ENCODE peak calls at places on chromosomes 11 and 22, in five cellular contexts. One of them, this sample, is unnamed.

GRCh38 chr11:130383363-130384168 is 44.8 kb downstream of the ADAMTS8 start:
- DNase-seq in neural progenitor cell: no peak
- DNase-seq in MM.1S: no peak
- DNase-seq in ovary: no peak
- DNase-seq in breast epithelium: no peak
- DNase-seq in this sample: peak

GRCh38 chr22:43337385-43337784 is 5.8 kb downstream of the SCUBE1 start:
- DNase-seq in neural progenitor cell: no peak
- DNase-seq in MM.1S: no peak
- DNase-seq in ovary: no peak
- DNase-seq in breast epithelium: no peak
- DNase-seq in this sample: no peak

GRCh38 chr11:9717719-9718118 is 53.8 kb downstream of the SWAP70 start:
- DNase-seq in neural progenitor cell: no peak
- DNase-seq in MM.1S: no peak
- DNase-seq in ovary: no peak
- DNase-seq in breast epithelium: no peak
- DNase-seq in this sample: no peak

GRCh38 chr11:60334005-60334620 is 7.1 kb downstream of the MS4A6E start:
- DNase-seq in neural progenitor cell: peak
- DNase-seq in MM.1S: peak
- DNase-seq in ovary: no peak
- DNase-seq in breast epithelium: no peak
- DNase-seq in this sample: peak

GRCh38 chr11:15128621-15129020 is 13.9 kb downstream of the INSC start:
- DNase-seq in neural progenitor cell: no peak
- DNase-seq in MM.1S: no peak
- DNase-seq in ovary: no peak
- DNase-seq in breast epithelium: no peak
- DNase-seq in this sample: no peak

GRCh38 chr11:9357041-9357440 is 27.4 kb upstream of the IPO7 start:
- DNase-seq in neural progenitor cell: no peak
- DNase-seq in MM.1S: no peak
- DNase-seq in ovary: no peak
- DNase-seq in breast epithelium: no peak
- DNase-seq in this sample: no peak

GRCh38 chr11:64582885-64583284 is 8.1 kb upstream of the SLC22A12 start:
- DNase-seq in neural progenitor cell: no peak
- DNase-seq in MM.1S: no peak
- DNase-seq in ovary: no peak
- DNase-seq in breast epithelium: no peak
- DNase-seq in this sample: no peak

GRCh38 chr22:45889539-45890350 is 87.2 kb downstream of the WNT7B start:
- DNase-seq in neural progenitor cell: peak
- DNase-seq in MM.1S: no peak
- DNase-seq in ovary: no peak
- DNase-seq in breast epithelium: no peak
- DNase-seq in this sample: no peak

GRCh38 chr11:15976433-15977045 is 379.8 kb downstream of the SOX6 start:
- DNase-seq in neural progenitor cell: no peak
- DNase-seq in MM.1S: no peak
- DNase-seq in ovary: no peak
- DNase-seq in breast epithelium: no peak
- DNase-seq in this sample: no peak

GRCh38 chr22:46381142-46381541 is 45.6 kb downstream of the TRMU start:
- DNase-seq in neural progenitor cell: no peak
- DNase-seq in MM.1S: no peak
- DNase-seq in ovary: no peak
- DNase-seq in breast epithelium: no peak
- DNase-seq in this sample: no peak

GRCh38 chr22:24502540-24502939 is 7.4 kb downstream of the UPB1 start:
- DNase-seq in neural progenitor cell: no peak
- DNase-seq in MM.1S: no peak
- DNase-seq in ovary: no peak
- DNase-seq in breast epithelium: no peak
- DNase-seq in this sample: no peak

GRCh38 chr11:26028294-26028954 is 303.5 kb upstream of the ANO3 start:
- DNase-seq in neural progenitor cell: no peak
- DNase-seq in MM.1S: no peak
- DNase-seq in ovary: no peak
- DNase-seq in breast epithelium: no peak
- DNase-seq in this sample: no peak

GRCh38 chr11:104219081-104219480 is 55.1 kb upstream of the PDGFD start:
- DNase-seq in neural progenitor cell: no peak
- DNase-seq in MM.1S: no peak
- DNase-seq in ovary: no peak
- DNase-seq in breast epithelium: no peak
- DNase-seq in this sample: peak

GRCh38 chr11:44880511-44880910 is 70.2 kb downstream of the TP53I11 start:
- DNase-seq in neural progenitor cell: no peak
- DNase-seq in MM.1S: no peak
- DNase-seq in ovary: no peak
- DNase-seq in breast epithelium: no peak
- DNase-seq in this sample: no peak

GRCh38 chr11:15774021-15774862 is 582.1 kb downstream of the SOX6 start:
- DNase-seq in neural progenitor cell: peak
- DNase-seq in MM.1S: no peak
- DNase-seq in ovary: no peak
- DNase-seq in breast epithelium: no peak
- DNase-seq in this sample: no peak

GRCh38 chr11:76655466-76656086 is 15.0 kb downstream of the LRRC32 start:
- DNase-seq in neural progenitor cell: no peak
- DNase-seq in MM.1S: no peak
- DNase-seq in ovary: peak
- DNase-seq in breast epithelium: no peak
- DNase-seq in this sample: no peak

GRCh38 chr11:28529540-28530410 is 421.6 kb downstream of the METTL15 start:
- DNase-seq in neural progenitor cell: peak
- DNase-seq in MM.1S: peak
- DNase-seq in ovary: no peak
- DNase-seq in breast epithelium: no peak
- DNase-seq in this sample: no peak

GRCh38 chr22:41914611-41915034 is 251 bp downstream of the SHISA8 start:
- DNase-seq in neural progenitor cell: peak
- DNase-seq in MM.1S: no peak
- DNase-seq in ovary: no peak
- DNase-seq in breast epithelium: no peak
- DNase-seq in this sample: no peak

GRCh38 chr11:68031136-68031459 is 617 bp downstream of the NDUFS8 start:
- DNase-seq in neural progenitor cell: no peak
- DNase-seq in MM.1S: no peak
- DNase-seq in ovary: no peak
- DNase-seq in breast epithelium: no peak
- DNase-seq in this sample: no peak

GRCh38 chr11:131817701-131818188 is 447.3 kb downstream of the NTM start:
- DNase-seq in neural progenitor cell: no peak
- DNase-seq in MM.1S: no peak
- DNase-seq in ovary: no peak
- DNase-seq in breast epithelium: no peak
- DNase-seq in this sample: no peak

DNA sequence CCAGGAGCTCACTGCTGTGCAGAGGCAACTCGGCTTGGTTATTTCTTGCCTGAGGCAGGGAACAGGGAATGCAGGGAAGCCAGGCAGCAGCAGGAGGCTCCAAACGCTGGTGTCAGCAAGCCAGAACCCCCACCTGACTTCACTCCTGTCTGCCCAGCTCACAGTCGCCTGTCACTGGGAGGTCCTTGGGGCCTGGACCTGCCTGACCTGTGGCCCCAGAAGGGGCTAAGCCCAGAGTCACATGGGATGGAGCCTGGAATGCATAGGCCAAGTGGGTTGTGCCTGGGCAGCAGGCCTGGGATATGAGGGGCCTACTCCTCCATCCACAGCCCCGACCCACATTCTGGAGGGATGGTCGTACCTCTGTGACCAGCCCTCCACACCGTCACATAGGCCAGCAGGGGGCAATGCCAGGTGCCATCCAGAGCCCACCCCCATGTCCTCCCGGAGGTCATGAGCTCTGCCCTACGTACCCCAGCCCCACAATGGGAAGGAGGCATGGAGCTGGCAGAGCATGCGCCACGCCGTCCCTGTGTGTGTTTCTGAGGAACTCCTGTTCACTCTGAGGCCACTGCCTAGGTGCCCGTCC is 5.2 kb downstream of the RASSF7 start:
- DNase-seq in neural progenitor cell: no peak
- DNase-seq in MM.1S: peak
- DNase-seq in ovary: no peak
- DNase-seq in breast epithelium: no peak
- DNase-seq in this sample: no peak
- H3K27ac ChIP-seq in neural progenitor cell: no peak
- H3K27ac ChIP-seq in MM.1S: no peak
- H3K27ac ChIP-seq in ovary: no peak
- H3K27ac ChIP-seq in breast epithelium: peak
- H3K27ac ChIP-seq in this sample: no peak

DNA sequence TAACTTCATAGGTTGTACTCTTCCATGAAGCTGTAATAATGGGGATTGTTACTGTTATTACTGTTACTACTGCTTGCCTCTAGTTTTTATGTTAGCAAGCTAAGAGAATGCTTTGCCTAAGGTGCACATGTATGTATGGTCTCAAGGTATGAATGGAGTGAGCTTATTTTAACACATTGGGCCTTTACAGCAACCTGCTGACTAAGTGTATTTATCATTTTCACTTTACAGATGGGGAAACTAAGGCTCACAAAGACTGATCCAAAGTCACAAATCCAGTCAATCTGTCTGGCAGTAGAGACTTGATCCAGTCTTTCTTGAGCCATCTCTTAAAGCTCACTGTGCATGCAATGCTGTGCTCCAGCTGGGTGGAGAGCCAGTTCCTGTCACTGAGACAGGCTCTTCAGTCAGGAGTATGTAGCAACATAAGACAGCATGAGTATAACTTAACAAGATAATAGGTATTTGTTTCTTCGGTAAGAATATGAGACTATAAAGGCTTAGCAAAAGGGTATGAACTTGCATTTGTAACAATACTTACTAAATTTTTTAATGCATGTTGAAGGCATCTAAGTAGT is 66.5 kb downstream of the PPP2R1B start:
- DNase-seq in neural progenitor cell: no peak
- DNase-seq in MM.1S: no peak
- DNase-seq in ovary: no peak
- DNase-seq in breast epithelium: no peak
- DNase-seq in this sample: no peak
- H3K4me3 ChIP-seq in neural progenitor cell: no peak
- H3K4me3 ChIP-seq in MM.1S: no peak
- H3K4me3 ChIP-seq in ovary: no peak
- H3K4me3 ChIP-seq in breast epithelium: no peak
- H3K4me3 ChIP-seq in this sample: no peak

DNA sequence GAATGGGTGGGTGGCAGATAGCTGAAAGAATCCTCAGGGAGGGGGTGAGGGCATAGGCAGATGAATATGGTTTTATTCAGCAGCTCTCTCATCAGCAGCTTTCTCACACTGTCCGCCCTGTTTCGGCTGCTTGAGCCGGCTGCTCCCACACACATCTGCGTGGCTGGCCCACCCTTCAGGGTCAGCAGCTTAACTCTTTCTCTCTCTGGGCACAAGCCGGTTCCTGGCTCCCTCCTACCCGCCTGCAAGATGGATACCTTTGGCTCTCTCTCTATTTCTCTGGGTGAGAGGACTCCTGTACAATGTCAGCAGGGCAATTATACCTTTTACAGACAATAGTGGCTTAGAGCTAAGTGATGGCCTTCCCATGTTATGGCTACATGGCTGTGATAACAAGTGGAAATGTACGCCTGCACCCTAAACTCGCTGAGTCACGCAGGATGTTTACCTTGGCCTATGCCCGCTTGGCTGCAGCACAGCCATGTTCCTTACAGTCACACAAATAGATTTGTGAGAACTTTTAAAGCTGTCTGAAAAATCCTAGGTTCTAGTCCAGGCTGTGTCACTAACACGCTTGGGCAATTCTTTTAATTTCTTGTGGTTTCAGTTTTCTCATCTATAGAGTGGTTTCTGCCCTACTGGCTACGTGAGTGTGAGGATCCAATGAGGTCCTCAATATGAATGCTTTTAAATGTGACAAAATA is 4.1 kb downstream of the MMP20 start:
- DNase-seq in neural progenitor cell: no peak
- DNase-seq in MM.1S: no peak
- DNase-seq in ovary: peak
- DNase-seq in breast epithelium: no peak
- DNase-seq in this sample: no peak
- H3K27ac ChIP-seq in neural progenitor cell: no peak
- H3K27ac ChIP-seq in MM.1S: no peak
- H3K27ac ChIP-seq in ovary: no peak
- H3K27ac ChIP-seq in breast epithelium: no peak
- H3K27ac ChIP-seq in this sample: no peak

GRCh38 chr11:110809800-110810199 is 97.6 kb upstream of the ARHGAP20 start:
- DNase-seq in neural progenitor cell: no peak
- DNase-seq in MM.1S: no peak
- DNase-seq in ovary: no peak
- DNase-seq in breast epithelium: no peak
- DNase-seq in this sample: no peak

GRCh38 chr11:110818032-110818687 is 105.9 kb upstream of the ARHGAP20 start:
- DNase-seq in neural progenitor cell: no peak
- DNase-seq in MM.1S: no peak
- DNase-seq in ovary: no peak
- DNase-seq in breast epithelium: no peak
- DNase-seq in this sample: no peak

GRCh38 chr11:110808291-110808690 is 96.1 kb upstream of the ARHGAP20 start:
- DNase-seq in neural progenitor cell: no peak
- DNase-seq in MM.1S: no peak
- DNase-seq in ovary: no peak
- DNase-seq in breast epithelium: no peak
- DNase-seq in this sample: no peak

GRCh38 chr11:110812334-110812733 is 100.1 kb upstream of the ARHGAP20 start:
- DNase-seq in neural progenitor cell: no peak
- DNase-seq in MM.1S: no peak
- DNase-seq in ovary: no peak
- DNase-seq in breast epithelium: no peak
- DNase-seq in this sample: no peak
- H3K4me3 ChIP-seq in neural progenitor cell: no peak
- H3K4me3 ChIP-seq in MM.1S: no peak
- H3K4me3 ChIP-seq in ovary: no peak
- H3K4me3 ChIP-seq in breast epithelium: no peak
- H3K4me3 ChIP-seq in this sample: no peak

DNA sequence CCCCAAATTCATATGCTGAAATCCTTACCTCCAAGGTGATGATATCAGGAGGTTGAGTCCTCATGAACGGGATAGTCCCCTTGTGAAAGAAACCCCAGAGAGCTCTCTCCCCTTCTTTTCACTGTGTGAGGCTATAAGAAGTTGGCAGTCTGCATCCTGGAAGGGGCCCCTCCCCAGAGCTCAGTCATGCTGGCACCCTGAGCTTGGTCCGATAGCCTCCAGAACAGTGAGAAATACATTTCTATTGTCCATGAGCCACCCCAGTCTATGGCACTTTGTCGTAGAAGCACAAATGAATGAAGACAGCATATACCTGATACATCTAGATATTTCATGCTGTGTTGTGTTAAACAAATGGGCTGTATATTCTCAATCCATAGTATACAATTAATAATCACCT is 81.1 kb upstream of the CRTAM start:
- DNase-seq in neural progenitor cell: no peak
- DNase-seq in MM.1S: no peak
- DNase-seq in ovary: no peak
- DNase-seq in breast epithelium: no peak
- DNase-seq in this sample: no peak
- H3K27ac ChIP-seq in neural progenitor cell: no peak
- H3K27ac ChIP-seq in MM.1S: no peak
- H3K27ac ChIP-seq in ovary: no peak
- H3K27ac ChIP-seq in breast epithelium: no peak
- H3K27ac ChIP-seq in this sample: no peak

This sample was measured in gastrocnemius medialis.